ENCODE peak calls at places on chromosomes 16 and 17, in four cellular contexts. N, I, U and J are unnamed samples.

GRCh38 chr16:11619327-11619851 is 32.7 kb upstream of the LITAF start:
- DNase-seq in I (peak), N (no peak), U (no peak), J (no peak)

GRCh38 chr16:49411121-49411970 is 37.7 kb downstream of the C16orf78 start:
- DNase-seq in U (no peak), I (no peak), N (no peak), J (no peak)

GRCh38 chr17:76382305-76382802 is 2.1 kb upstream of the SPHK1 start:
- DNase-seq in I (no peak), U (peak), N (peak), J (no peak)

GRCh38 chr17:36675250-36675649 is 73.9 kb downstream of the MRM1 start:
- DNase-seq in U (no peak), I (no peak), N (no peak), J (no peak)

GRCh38 chr17:74678541-74678940 is 34.2 kb downstream of the CD300LF start:
- DNase-seq in N (no peak), I (no peak), U (no peak), J (no peak)

GRCh38 chr16:50571786-50572185 is 23.6 kb downstream of the NKD1 start:
- DNase-seq in U (no peak), I (no peak), N (no peak), J (no peak)

GRCh38 chr17:77724876-77725615 is 233.5 kb upstream of the TNRC6C start:
- DNase-seq in N (peak), I (peak), U (no peak), J (no peak)

GRCh38 chr17:4247981-4248388 is 15.8 kb downstream of the ANKFY1 start:
- DNase-seq in N (no peak), I (no peak), U (peak), J (no peak)

GRCh38 chr17:27778193-27778592 is 22.1 kb downstream of the NOS2 start:
- DNase-seq in N (no peak), I (no peak), U (no peak), J (no peak)

GRCh38 chr17:5942687-5943086 is 127.5 kb upstream of the WSCD1 start:
- DNase-seq in N (no peak), I (no peak), U (no peak), J (no peak)

GRCh38 chr16:72961115-72961832 is 86.7 kb downstream of the ZFHX3 start:
- DNase-seq in U (no peak), N (no peak), I (no peak), J (no peak)

GRCh38 chr16:52497067-52497816 is 49.7 kb downstream of the TOX3 start:
- DNase-seq in I (no peak), N (no peak), U (peak), J (no peak)

GRCh38 chr17:72308744-72309395 is 188.1 kb downstream of the SOX9 start:
- DNase-seq in U (no peak), N (no peak), I (no peak), J (no peak)

GRCh38 chr16:66474750-66475199 is 47.7 kb downstream of the BEAN1 start:
- DNase-seq in U (no peak), N (peak), I (peak), J (no peak)

GRCh38 chr16:53745126-53745525 is 41.2 kb downstream of the FTO start:
- DNase-seq in I (no peak), U (no peak), N (no peak), J (no peak)

GRCh38 chr16:50183316-50183715 is 30.2 kb downstream of the TENT4B start:
- DNase-seq in N (no peak), U (no peak), I (no peak), J (no peak)

GRCh38 chr17:31697838-31698237 is 161.2 kb downstream of the COPRS start:
- DNase-seq in I (no peak), U (no peak), N (peak), J (no peak)

DNA sequence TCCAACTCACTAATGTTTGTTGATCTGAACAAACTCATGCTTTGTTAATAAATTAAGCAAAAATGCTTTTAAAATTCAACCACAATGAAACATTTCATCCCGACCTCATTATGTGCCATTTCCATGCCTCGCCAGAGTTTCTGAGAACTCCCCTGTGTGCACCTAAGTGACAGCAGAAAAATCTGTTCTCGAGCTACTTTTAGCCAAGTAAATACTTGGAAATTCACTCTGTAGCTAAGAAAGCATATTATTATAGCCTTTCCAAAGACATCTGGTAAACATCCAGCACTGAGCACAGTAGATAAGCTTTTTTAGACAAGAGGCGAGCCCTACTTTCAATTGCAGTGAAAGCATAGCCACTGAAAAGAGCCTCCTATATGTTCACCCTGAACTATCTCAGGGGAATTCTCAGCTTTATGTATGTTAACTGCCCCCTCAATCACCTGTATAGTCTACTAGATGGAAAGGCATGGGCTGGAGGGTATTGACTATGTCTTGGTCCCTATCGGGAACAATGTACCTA is 242.8 kb upstream of the PSMD7 start:
- DNase-seq in U (no peak), N (no peak), I (no peak), J (no peak)
- TF ChIP-seq SUZ12 in U (no peak), N (no peak), I (no peak), J (no peak)

DNA sequence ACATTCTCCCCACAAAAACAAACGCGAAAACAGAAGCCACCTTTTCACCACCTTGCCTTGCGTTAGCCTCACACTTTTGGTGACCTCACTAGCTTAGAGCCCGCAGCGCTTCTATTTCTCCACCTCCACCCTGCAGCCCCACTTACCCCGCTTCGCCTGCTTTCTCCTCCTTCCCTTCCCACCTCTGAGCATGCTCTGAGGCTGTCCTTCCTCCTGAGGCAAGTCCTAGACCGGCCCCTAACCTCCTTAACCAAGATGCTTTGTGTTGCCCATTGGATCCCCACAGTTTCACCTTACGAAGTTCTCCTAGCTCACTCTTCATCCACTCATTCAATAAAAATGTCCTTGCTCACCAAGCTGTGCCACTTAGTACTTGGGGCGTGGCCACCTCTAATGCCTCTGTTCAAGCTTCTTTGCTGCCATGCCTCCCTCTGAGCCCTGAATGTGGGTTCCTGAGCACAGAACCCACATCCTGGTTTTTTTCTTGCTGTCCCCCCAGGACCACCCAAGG is 1.3 kb downstream of the GNGT2 start:
- DNase-seq in U (no peak), N (no peak), I (no peak), J (no peak)
- H3K4me3 ChIP-seq in U (no peak), N (no peak), I (peak), J (no peak)

DNA sequence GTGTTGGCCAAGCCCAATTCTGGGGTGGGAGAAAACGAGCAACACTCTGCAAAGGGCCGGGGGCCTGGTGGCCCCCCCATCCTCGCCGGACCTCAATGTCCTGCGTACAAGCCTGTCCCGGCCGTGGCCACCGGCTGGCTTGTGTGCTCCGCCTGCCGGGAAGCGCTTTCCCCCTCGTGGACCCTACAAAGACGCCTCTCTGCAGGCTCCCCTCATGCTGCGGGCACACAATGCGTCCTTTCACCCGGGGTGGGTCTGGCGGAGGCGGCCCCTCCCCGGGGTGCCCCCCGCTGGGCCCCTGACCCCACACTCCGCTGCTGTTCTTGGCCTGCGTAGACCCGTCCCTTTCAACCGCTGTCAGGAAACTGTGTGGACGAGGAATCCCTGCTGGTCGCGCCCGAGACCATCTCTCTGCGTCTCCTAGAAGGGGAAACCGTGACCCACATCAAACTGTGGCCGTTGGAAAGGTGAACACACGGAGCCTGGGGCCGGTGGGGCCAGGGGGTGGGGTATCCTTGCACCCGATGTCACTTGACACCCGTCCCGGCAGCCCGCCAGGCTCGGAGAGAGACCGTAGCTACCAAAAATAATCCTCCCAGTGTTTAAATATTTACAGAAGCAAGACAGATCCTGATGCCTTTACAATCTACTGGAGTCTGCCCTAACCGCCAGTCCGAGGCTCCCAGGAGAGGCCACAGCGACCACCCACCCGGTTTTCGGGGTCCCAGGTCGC is 43.6 kb downstream of the TBC1D16 start:
- DNase-seq in N (no peak), I (no peak), U (peak), J (no peak)
- TF ChIP-seq ZNF274 in N (no peak), I (no peak), U (no peak), J (no peak)

GRCh38 chr16:89596957-89597644 is 16.3 kb upstream of the DPEP1 start:
- DNase-seq in N (peak), I (no peak), U (no peak), J (no peak)

GRCh38 chr16:89599451-89599858 is 14.0 kb upstream of the DPEP1 start:
- DNase-seq in N (peak), I (no peak), U (peak), J (peak)

GRCh38 chr16:89596061-89596689 is 17.3 kb upstream of the DPEP1 start:
- DNase-seq in N (no peak), U (no peak), I (no peak), J (no peak)

GRCh38 chr16:89599902-89600301 is 13.5 kb upstream of the DPEP1 start:
- DNase-seq in I (no peak), N (peak), U (no peak), J (no peak)

DNA sequence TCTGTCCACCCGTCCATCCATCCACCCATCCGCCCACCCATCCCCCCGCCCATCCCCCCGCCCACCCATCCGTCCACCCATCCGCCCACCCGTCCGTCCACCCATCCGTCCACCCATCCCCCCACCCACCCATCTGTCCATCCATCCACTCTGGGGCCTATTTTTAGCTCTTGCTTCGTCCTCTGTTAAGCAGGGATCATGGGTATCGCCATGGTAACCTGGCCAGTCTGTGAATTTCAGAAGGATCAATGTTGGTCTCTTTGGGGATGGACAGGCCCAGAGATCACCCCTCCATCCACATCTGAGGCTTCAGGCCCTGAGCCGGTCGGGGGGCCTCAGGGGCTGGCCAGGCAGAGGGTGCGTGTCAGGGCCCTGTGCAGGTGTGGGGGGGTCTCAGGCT is 15.2 kb upstream of the DPEP1 start:
- DNase-seq in N (no peak), U (no peak), I (no peak), J (no peak)
- TF ChIP-seq SUZ12 in N (no peak), U (no peak), I (no peak), J (no peak)

GRCh38 chr17:50147841-50148225 is 2.6 kb downstream of the PPP1R9B start:
- DNase-seq in I (no peak), U (peak), N (peak), J (no peak)
- H3K4me3 ChIP-seq in I (peak), U (peak), N (peak), J (peak)